ENCODE peak calls at places on chromosomes 4 and X, in four cellular contexts. X is HepG2, O is GM12878, I is H1. F is an unnamed sample. For H3K27me3, the result is how much of the 10 kb centered on the place peaks cover.

GRCh38 chrX:130704053-130705038 is 198.7 kb downstream of the ENOX2 start:
- DNase-seq in X (peak), O (no peak), I (no peak), F (no peak)

GRCh38 chr4:89125901-89126435 is 14.6 kb downstream of the TIGD2 start:
- DNase-seq in X (no peak), O (no peak), I (no peak), F (no peak)

GRCh38 chr4:1187182-1187581 is 14.8 kb upstream of the SPON2 start:
- DNase-seq in X (no peak), O (no peak), I (no peak), F (no peak)

GRCh38 chrX:130716822-130717405 is 186.1 kb downstream of the ENOX2 start:
- DNase-seq in X (no peak), O (no peak), I (no peak), F (no peak)

GRCh38 chr4:159305129-159305528 is 202.2 kb downstream of the RAPGEF2 start:
- DNase-seq in X (no peak), O (no peak), I (no peak), F (no peak)

GRCh38 chr4:82588871-82589270 is 27.1 kb upstream of the TMEM150C start:
- DNase-seq in X (no peak), O (no peak), I (no peak), F (no peak)

GRCh38 chr4:1209821-1210220 is 37.4 kb upstream of the SPON2 start:
- DNase-seq in X (no peak), O (no peak), I (no peak), F (no peak)

GRCh38 chrX:31124536-31124935 is 52.7 kb upstream of the FTHL17 start:
- DNase-seq in X (no peak), O (no peak), I (no peak), F (no peak)

GRCh38 chrX:40103565-40104323 is 6.0 kb upstream of the BCOR start:
- DNase-seq in X (no peak), O (no peak), I (no peak), F (no peak)

GRCh38 chr4:3375688-3376087 is 66.1 kb upstream of the HGFAC start:
- DNase-seq in X (no peak), O (no peak), I (no peak), F (no peak)

GRCh38 chr4:109658871-109659410 is 44.3 kb downstream of the CASP6 start:
- DNase-seq in X (no peak), O (no peak), I (no peak), F (no peak)

GRCh38 chrX:96433409-96434122 is 251.1 kb upstream of the DIAPH2 start:
- DNase-seq in X (no peak), O (no peak), I (no peak), F (no peak)

GRCh38 chrX:47361538-47362511 is 8.6 kb upstream of the ZNF157 start:
- DNase-seq in X (peak), O (peak), I (peak), F (peak)

GRCh38 chr4:75289843-75290616 is 224.2 kb downstream of the RCHY1 start:
- DNase-seq in X (peak), O (peak), I (peak), F (peak)

GRCh38 chrX:46628406-46629371 is 55.1 kb downstream of the CHST7 start:
- DNase-seq in X (no peak), O (peak), I (no peak), F (no peak)

GRCh38 chr4:87532109-87532508 is 2.9 kb upstream of the SPARCL1 start:
- DNase-seq in X (no peak), O (no peak), I (no peak), F (no peak)

DNA sequence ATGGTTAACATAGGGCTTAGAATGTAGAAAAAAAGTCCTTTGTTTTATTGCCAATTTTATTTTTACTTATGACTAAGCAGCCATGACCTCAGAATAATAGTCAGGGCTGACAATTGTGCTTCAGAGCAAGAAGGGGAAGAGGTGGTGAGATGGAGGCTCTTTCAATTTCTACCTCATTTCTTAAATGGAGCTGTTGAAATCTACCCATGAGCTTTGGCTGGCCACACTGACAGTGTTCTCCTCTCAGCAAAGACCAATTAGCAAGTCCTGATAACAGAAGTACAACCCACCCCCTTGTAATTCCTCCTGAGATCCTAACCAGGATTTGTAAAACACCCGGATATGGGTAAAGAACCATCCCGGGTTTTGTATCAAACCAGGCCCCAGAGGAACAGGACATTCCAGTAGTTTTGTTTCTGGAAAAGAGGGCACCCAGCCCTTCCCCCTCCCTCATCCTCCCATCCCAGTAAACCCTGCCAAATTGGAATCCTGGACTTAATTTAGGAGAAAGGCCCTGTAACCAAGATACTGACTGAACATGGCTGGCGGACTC is at the start of gene HEPH:
- DNase-seq in X (no peak), O (peak), I (peak), F (peak)
- H3K4me3 ChIP-seq in X (no peak), O (no peak), I (peak), F (peak)

DNA sequence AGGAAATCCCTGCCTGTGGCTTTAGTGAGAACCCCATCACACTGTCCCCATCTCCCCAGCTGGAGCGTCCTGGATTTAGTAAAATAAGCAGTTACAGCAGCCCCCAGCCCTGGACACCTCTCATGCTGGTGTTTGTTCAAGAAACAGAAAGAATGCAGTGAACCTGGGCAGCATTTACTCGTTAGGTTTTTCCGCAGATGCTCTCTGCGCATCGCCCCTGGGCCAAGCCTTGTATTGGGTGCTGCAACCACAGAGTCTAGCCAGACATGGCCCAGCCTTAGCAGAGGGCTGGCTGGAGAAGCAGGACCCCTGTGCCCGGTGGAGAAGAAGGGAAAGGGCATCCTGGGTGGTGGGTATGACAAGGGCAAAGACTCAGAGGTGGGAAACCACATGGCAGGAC is 136.3 kb upstream of the PSAPL1 start:
- DNase-seq in X (no peak), O (no peak), I (no peak), F (no peak)
- H3K27me3 ChIP-seq in X (under half), O (under half), I (under half), F (under half)

DNA sequence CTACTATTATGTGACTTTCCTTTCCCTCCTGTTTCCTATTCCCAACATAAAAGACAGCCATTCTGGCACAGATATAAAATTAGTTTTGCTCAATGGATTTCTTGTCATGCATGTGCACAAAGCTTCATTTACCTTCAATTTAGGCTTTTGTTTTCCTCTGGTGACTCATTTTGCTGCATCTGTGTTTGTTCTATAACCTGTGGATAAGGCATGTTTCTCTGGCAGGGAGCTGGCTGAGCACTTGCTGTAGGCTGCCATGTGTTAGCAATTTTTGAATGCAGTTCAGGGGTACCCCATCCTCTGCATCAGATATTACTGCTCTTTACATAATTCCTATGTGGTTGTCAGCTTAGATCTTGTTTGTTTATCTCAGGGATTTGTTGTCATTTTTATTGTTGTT is 202.8 kb upstream of the GRID2 start:
- DNase-seq in X (no peak), O (no peak), I (no peak), F (no peak)
- TF ChIP-seq SUZ12 in X (no peak), O (no peak), I (no peak), F (no peak)

GRCh38 chr4:94934201-94934600 is 176.4 kb downstream of the BMPR1B start:
- DNase-seq in X (no peak), O (no peak), I (no peak), F (no peak)

GRCh38 chr4:94936854-94937253 is 179.1 kb downstream of the BMPR1B start:
- DNase-seq in X (no peak), O (no peak), I (no peak), F (no peak)

GRCh38 chr4:94933799-94934198 is 176.0 kb downstream of the BMPR1B start:
- DNase-seq in X (no peak), O (no peak), I (no peak), F (no peak)

GRCh38 chr4:94931626-94932025 is 173.9 kb downstream of the BMPR1B start:
- DNase-seq in X (no peak), O (no peak), I (no peak), F (no peak)

DNA sequence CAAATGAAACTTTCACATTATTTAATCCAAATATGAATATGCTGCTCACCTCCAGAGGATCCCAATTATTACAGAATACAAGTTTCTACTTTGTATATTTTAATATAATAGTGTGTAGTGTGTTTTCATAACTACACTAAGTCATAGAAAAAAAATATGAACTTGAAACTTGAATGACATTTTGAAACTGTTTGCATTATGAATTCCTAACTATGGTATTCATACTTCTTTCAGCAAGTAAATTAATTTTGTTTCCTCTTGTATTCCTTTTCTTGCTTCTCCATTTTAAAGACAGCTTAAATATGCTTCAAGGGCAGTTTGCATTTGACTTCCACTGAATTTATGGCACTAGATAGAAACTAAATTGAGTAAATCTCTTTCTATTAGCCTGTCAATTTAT is 177.1 kb downstream of the BMPR1B start:
- DNase-seq in X (no peak), O (no peak), I (no peak), F (no peak)
- H3K4me3 ChIP-seq in X (no peak), O (no peak), I (no peak), F (no peak)

DNA sequence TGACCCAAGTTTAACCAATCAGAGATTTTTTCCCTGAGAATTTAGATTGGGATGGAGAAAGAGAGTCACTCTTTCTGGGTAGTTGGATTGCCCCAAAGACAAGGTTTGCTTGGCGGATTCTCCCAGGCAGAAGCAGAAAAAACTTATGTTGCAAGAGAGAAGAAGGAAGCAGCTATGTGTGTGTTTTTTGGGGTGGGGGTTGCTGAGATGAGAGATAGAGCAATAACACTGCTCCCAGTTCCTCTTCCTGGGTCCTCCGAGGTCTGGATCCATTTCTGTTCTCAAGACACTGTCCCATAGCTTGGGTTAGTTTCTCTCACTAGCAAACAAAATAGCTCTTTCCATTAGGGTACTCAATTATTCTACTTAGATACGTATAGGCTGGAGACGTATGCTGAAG is 222.1 kb downstream of the STIM2 start:
- DNase-seq in X (no peak), O (no peak), I (no peak), F (no peak)
- H3K27me3 ChIP-seq in X (under half), O (under half), I (under half), F (under half)

DNA sequence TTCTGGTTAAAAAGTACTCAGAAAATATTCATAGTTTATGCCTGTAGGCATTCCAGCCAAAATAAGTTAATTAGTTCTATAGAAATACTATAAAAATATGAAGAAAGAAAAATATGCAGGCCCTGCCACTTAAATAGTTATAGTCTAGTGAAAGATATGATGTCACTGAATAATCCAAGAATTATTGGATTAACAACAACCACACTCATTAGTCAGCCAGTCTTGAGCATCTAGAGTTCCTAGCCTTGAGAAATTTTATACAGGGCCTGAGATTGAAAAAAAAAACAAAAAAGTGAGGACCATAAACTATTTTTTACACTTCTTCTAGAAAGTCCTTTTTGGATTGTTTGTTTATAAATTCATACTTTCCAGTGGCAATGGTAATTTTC is 823.0 kb downstream of the FAT4 start:
- DNase-seq in X (no peak), O (no peak), I (no peak), F (no peak)
- TF ChIP-seq SUZ12 in X (no peak), O (no peak), I (no peak), F (no peak)

DNA sequence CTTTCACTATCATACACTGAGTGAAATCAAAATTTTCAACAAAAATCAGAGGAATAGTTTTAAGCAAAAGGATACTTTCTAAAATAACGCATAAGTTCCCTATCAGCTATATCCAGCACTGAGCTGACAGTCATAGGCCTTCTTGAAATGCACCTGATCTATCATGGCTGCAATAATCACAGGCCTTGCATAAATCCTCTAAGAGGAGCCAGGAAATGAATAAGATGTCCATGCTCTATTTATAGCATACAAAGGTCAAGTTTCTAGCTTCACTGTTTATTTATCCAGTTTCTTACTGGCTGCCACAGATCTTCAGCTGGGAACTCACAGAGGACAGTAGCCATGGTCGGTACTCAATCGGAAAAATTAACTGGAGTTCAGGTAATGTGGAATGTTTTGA is 235.9 kb upstream of the DMD start:
- DNase-seq in X (no peak), O (no peak), I (no peak), F (no peak)
- H3K4me3 ChIP-seq in X (no peak), O (no peak), I (no peak), F (no peak)

GRCh38 chrX:151396042-151396826 is 772 bp upstream of the VMA21 start:
- DNase-seq in X (peak), O (peak), I (no peak), F (no peak)
- H3K27me3 ChIP-seq in X (under half), O (under half), I (under half), F (under half)

GRCh38 chr4:72314869-72315268 is 254.2 kb downstream of the ADAMTS3 start:
- DNase-seq in X (no peak), O (no peak), I (no peak), F (no peak)
- TF ChIP-seq SUZ12 in X (no peak), O (no peak), I (no peak), F (no peak)